ENCODE peak calls at places on chromosomes 11 and 22, in five cellular contexts. R is PC-3; K is CD8-positive, alpha-beta T cell; U is uterus; I is tibial artery. Q is an unnamed sample. For H3K9me3, the result is how much of the 10 kb centered on the place peaks cover.

GRCh38 chr11:60872952-60873524 is 5.7 kb downstream of the ZP1 start:
- DNase-seq in I (no peak), U (no peak), R (no peak), K (no peak), Q (peak)

GRCh38 chr11:77151804-77152513 is 23.9 kb downstream of the MYO7A start:
- DNase-seq in R (no peak), K (peak), U (no peak), I (no peak), Q (no peak)

GRCh38 chr11:27976262-27976661 is 131.7 kb downstream of the KIF18A start:
- DNase-seq in R (no peak), I (no peak), K (no peak), U (no peak), Q (no peak)

GRCh38 chr22:28923826-28924732 is 40.7 kb downstream of the ZNRF3 start:
- DNase-seq in R (no peak), I (no peak), K (no peak), U (no peak), Q (peak)

GRCh38 chr22:17712441-17712840 is 61.8 kb downstream of the BID start:
- DNase-seq in K (no peak), R (peak), I (no peak), U (no peak), Q (no peak)

GRCh38 chr11:116868066-116868465 is 30.6 kb upstream of the APOA1 start:
- DNase-seq in R (no peak), I (no peak), U (no peak), K (no peak), Q (no peak)

GRCh38 chr11:27507561-27508322 is 1.2 kb upstream of the LIN7C start:
- DNase-seq in U (no peak), K (no peak), R (no peak), I (no peak), Q (no peak)

GRCh38 chr11:131279685-131280084 is 90.7 kb upstream of the NTM start:
- DNase-seq in K (no peak), I (no peak), U (no peak), R (peak), Q (no peak)

GRCh38 chr11:76459299-76459698 is 14.5 kb downstream of the EMSY start:
- DNase-seq in I (no peak), U (no peak), K (no peak), R (peak), Q (no peak)

GRCh38 chr11:86577663-86578636 is 94.5 kb downstream of the ME3 start:
- DNase-seq in U (peak), K (no peak), I (peak), R (peak), Q (peak)

GRCh38 chr11:65589444-65590239 is 6.0 kb downstream of the KCNK7 start:
- DNase-seq in R (no peak), U (no peak), I (no peak), K (peak), Q (no peak)

GRCh38 chr11:107590460-107591097 is 368 bp upstream of the ELMOD1 start:
- DNase-seq in R (no peak), K (no peak), I (no peak), U (no peak), Q (no peak)

GRCh38 chr11:12867531-12867930 is 141.6 kb upstream of the RASSF10 start:
- DNase-seq in R (no peak), K (no peak), U (no peak), I (no peak), Q (no peak)

GRCh38 chr11:204587-205109 is 2.6 kb downstream of the BET1L start:
- DNase-seq in I (no peak), U (no peak), K (peak), R (no peak), Q (no peak)

GRCh38 chr11:61815790-61816735 is 740 bp downstream of the FADS1 start:
- DNase-seq in R (peak), K (peak), U (peak), I (peak), Q (peak)

GRCh38 chr11:113282898-113283297 is 31.5 kb upstream of the TTC12 start:
- DNase-seq in U (no peak), I (no peak), K (no peak), R (no peak), Q (no peak)

GRCh38 chr22:40637181-40638150 is 947 bp upstream of the MRTFA start:
- DNase-seq in K (peak), I (peak), U (no peak), R (peak), Q (peak)

GRCh38 chr11:75432911-75433321 is at the start of gene KLHL35:
- DNase-seq in U (no peak), I (no peak), K (no peak), R (no peak), Q (peak)

GRCh38 chr11:460331-461199 is 10.5 kb downstream of the PTDSS2 start:
- DNase-seq in R (no peak), I (no peak), U (no peak), K (no peak), Q (no peak)

GRCh38 chr11:26268980-26269660 is 62.8 kb upstream of the ANO3 start:
- DNase-seq in K (no peak), R (no peak), I (no peak), U (no peak), Q (no peak)

GRCh38 chr11:27718346-27718852 is 18.1 kb upstream of the BDNF start:
- DNase-seq in U (no peak), I (no peak), R (peak), K (no peak), Q (no peak)

GRCh38 chr11:75200531-75200930 is 40.0 kb upstream of the TPBGL start:
- DNase-seq in R (no peak), K (no peak), U (no peak), I (no peak), Q (no peak)

GRCh38 chr11:33258631-33259184 is 1.5 kb downstream of the HIPK3 start:
- DNase-seq in R (peak), K (peak), U (no peak), I (no peak), Q (no peak)

GRCh38 chr11:71145988-71146824 is 106.2 kb downstream of the SHANK2 start:
- DNase-seq in I (no peak), K (no peak), R (no peak), U (no peak), Q (no peak)

GRCh38 chr11:26297179-26297970 is 34.6 kb upstream of the ANO3 start:
- DNase-seq in U (no peak), I (no peak), R (peak), K (no peak), Q (no peak)

GRCh38 chr22:22884010-22884887 is 3.4 kb upstream of the IGLL5 start:
- DNase-seq in K (peak), R (peak), U (no peak), I (peak), Q (no peak)

GRCh38 chr11:123082977-123083376 is 21.0 kb upstream of the HSPA8 start:
- DNase-seq in U (no peak), I (no peak), R (no peak), K (no peak), Q (no peak)

GRCh38 chr11:115503083-115503885 is 931 bp downstream of the CADM1 start:
- DNase-seq in U (peak), K (peak), I (peak), R (peak), Q (peak)

GRCh38 chr22:33020721-33021120 is 37.5 kb downstream of the SYN3 start:
- DNase-seq in I (no peak), R (no peak), U (no peak), K (no peak), Q (no peak)

GRCh38 chr11:95888852-95889251 is 35.1 kb downstream of the MTMR2 start:
- DNase-seq in K (no peak), U (no peak), R (no peak), I (no peak), Q (no peak)

GRCh38 chr22:20579273-20580120 is 72.1 kb downstream of the MED15 start:
- DNase-seq in I (no peak), U (no peak), R (no peak), K (peak), Q (no peak)

GRCh38 chr22:47422736-47423135 is 660.3 kb downstream of the TBC1D22A start:
- DNase-seq in U (no peak), R (no peak), I (no peak), K (no peak), Q (no peak)

GRCh38 chr22:47417699-47418098 is 655.2 kb downstream of the TBC1D22A start:
- DNase-seq in U (no peak), K (no peak), I (no peak), R (no peak), Q (no peak)

GRCh38 chr22:47419239-47419638 is 656.8 kb downstream of the TBC1D22A start:
- DNase-seq in U (no peak), K (no peak), R (no peak), I (no peak), Q (no peak)

GRCh38 chr22:47421846-47422245 is 659.4 kb downstream of the TBC1D22A start:
- DNase-seq in K (no peak), R (no peak), I (no peak), U (no peak), Q (no peak)

GRCh38 chr22:47420211-47420610 is 657.8 kb downstream of the TBC1D22A start:
- DNase-seq in U (no peak), R (no peak), K (no peak), I (no peak), Q (no peak)
- H3K9me3 ChIP-seq in U (under half), R (under half), K (under half), I (under half), Q (under half)

GRCh38 chr11:68300076-68300830 is 12.1 kb upstream of the LRP5 start:
- DNase-seq in K (no peak), U (no peak), I (no peak), R (no peak), Q (no peak)
- TF ChIP-seq CTCF in K (no peak), U (no peak), I (no peak), R (peak), Q (no peak)

DNA sequence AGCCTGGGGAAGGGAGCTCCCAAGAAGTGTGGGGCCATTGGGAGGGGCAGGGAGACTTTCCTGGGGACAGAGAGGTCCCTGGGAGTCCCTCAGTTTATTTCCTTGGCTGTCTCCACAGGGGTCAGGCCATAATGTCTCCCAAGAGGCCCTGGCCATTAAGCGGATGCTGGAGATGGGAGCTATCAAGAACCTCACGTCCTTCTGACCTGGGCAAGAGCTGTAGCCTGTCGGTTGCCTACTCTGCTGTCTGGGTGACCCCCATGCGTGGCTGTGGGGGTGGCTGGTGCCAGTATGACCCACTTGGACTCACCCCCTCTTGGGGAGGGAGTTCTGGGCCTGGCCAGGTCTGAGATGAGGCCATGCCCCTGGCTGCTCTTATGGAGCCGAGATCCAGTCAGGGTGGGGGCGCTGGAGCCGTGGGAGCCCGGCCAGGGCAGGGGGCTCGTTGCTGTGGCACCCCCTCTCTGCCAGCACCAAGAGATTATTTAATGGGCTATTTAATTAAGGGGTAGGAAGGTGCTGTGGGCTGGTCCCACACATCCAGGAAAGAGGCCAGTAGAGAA is 58.4 kb downstream of the ST3GAL4 start:
- DNase-seq in R (no peak), I (no peak), K (no peak), U (no peak), Q (no peak)
- H3K27ac ChIP-seq in R (peak), I (peak), K (no peak), U (peak), Q (no peak)

DNA sequence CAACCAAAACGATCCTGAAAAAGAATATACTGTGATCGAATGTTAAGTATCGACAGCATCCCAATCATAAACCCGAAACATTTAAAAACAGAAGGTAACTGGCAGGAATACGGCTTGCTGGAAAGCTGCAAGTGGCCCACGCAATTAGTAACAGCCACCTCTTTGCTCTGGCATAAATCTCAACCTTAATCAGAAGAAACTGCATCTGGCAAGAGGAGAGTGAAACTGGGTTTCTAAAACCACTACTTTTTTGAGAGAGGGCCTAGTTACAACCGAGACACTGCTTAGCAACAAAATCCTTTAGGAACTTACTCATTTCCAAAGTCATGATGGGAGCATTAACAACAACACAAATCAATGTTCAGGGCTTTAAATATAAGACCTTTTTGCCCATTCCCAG is 7.9 kb downstream of the NCAPD3 start:
- DNase-seq in U (no peak), R (no peak), I (no peak), K (no peak), Q (no peak)
- H3K9me3 ChIP-seq in U (under half), R (under half), I (under half), K (under half), Q (under half)

GRCh38 chr11:2644844-2645778 is 54.7 kb downstream of the KCNQ1OT1 start:
- DNase-seq in K (no peak), I (no peak), R (no peak), U (no peak), Q (no peak)

GRCh38 chr11:2647953-2648352 is 51.8 kb downstream of the KCNQ1OT1 start:
- DNase-seq in R (no peak), U (no peak), I (no peak), K (no peak), Q (no peak)

GRCh38 chr11:2643746-2644145 is 56.0 kb downstream of the KCNQ1OT1 start:
- DNase-seq in R (no peak), I (no peak), U (no peak), K (no peak), Q (no peak)

GRCh38 chr11:2647167-2647566 is 52.6 kb downstream of the KCNQ1OT1 start:
- DNase-seq in U (no peak), R (no peak), I (no peak), K (no peak), Q (no peak)

GRCh38 chr11:2645779-2646118 is 54.0 kb downstream of the KCNQ1OT1 start:
- DNase-seq in K (no peak), I (no peak), R (no peak), U (no peak), Q (no peak)
- TF ChIP-seq CTCF in K (no peak), I (no peak), R (no peak), U (no peak), Q (no peak)